ENCODE peak calls at places on chromosomes 4 and X, in five cellular contexts. C, L, D, X and Z are unnamed samples.
A peak's percentile ranks its signal among the peaks of the same experiment; 100 is the strongest.

GRCh38 chr4:17490575-17491059 is 21.3 kb downstream of the QDPR start:
- DNase-seq in C (no peak), L (no peak), D (no peak), X (no peak), Z (no peak)

GRCh38 chr4:7425171-7425570 is 9.6 kb downstream of the PSAPL1 start:
- DNase-seq in C (no peak), L (peak; percentile 32), D (no peak), X (no peak), Z (no peak)

GRCh38 chr4:110270492-110271197 is 72.2 kb upstream of the ELOVL6 start:
- DNase-seq in C (no peak), L (no peak), D (no peak), X (no peak), Z (no peak)

GRCh38 chr4:175776217-175776616 is 35.8 kb downstream of the GPM6A start:
- DNase-seq in C (peak; percentile 91), L (no peak), D (no peak), X (no peak), Z (peak; percentile 18)

GRCh38 chrX:18931972-18932371 is 51.9 kb downstream of the PHKA2 start:
- DNase-seq in C (no peak), L (peak; percentile 81), D (peak; percentile 17), X (peak; percentile 65), Z (peak; percentile 42)

GRCh38 chr4:87121332-87122065 is 98.9 kb downstream of the KLHL8 start:
- DNase-seq in C (no peak), L (no peak), D (no peak), X (no peak), Z (no peak)

GRCh38 chr4:109205186-109205585 is 97.3 kb downstream of the COL25A1 start:
- DNase-seq in C (no peak), L (no peak), D (no peak), X (no peak), Z (no peak)

GRCh38 chr4:128107766-128108165 is 46.7 kb downstream of the LARP1B start:
- DNase-seq in C (no peak), L (no peak), D (no peak), X (no peak), Z (no peak)

GRCh38 chrX:133297284-133297683 is 79.1 kb upstream of the TFDP3 start:
- DNase-seq in C (no peak), L (no peak), D (no peak), X (no peak), Z (no peak)